ENCODE peak calls at places on chromosomes 16 and 17, in eight cellular contexts. One of them, this sample, is unnamed.

GRCh38 chr17:10032142-10032541 is 127.1 kb upstream of the RCVRN start:
- DNase-seq in OCI-LY7: no peak
- DNase-seq in mammary epithelial cell: no peak
- DNase-seq in left ventricle myocardium inferior: no peak
- DNase-seq in prostate gland: no peak
- DNase-seq in adipocyte: peak; percentile 18
- DNase-seq in uterus: no peak
- DNase-seq in cardiac muscle cell: peak; percentile 34
- DNase-seq in this sample: no peak

GRCh38 chr17:81069084-81069645 is 34.2 kb downstream of the BAIAP2 start:
- DNase-seq in OCI-LY7: no peak
- DNase-seq in uterus: no peak
- DNase-seq in prostate gland: no peak
- DNase-seq in mammary epithelial cell: no peak
- DNase-seq in left ventricle myocardium inferior: peak; percentile 53
- DNase-seq in adipocyte: no peak
- DNase-seq in cardiac muscle cell: no peak
- DNase-seq in this sample: no peak

GRCh38 chr16:66116163-66116792 is 250.2 kb upstream of the CDH5 start:
- DNase-seq in prostate gland: no peak
- DNase-seq in adipocyte: no peak
- DNase-seq in OCI-LY7: no peak
- DNase-seq in cardiac muscle cell: peak; percentile 25
- DNase-seq in mammary epithelial cell: peak; percentile 23
- DNase-seq in uterus: no peak
- DNase-seq in left ventricle myocardium inferior: no peak
- DNase-seq in this sample: no peak

GRCh38 chr17:5099271-5099670 is 12.4 kb downstream of the ZNF232 start:
- DNase-seq in adipocyte: no peak
- DNase-seq in OCI-LY7: no peak
- DNase-seq in cardiac muscle cell: no peak
- DNase-seq in prostate gland: no peak
- DNase-seq in mammary epithelial cell: no peak
- DNase-seq in uterus: no peak
- DNase-seq in left ventricle myocardium inferior: no peak
- DNase-seq in this sample: no peak

GRCh38 chr17:47915667-47916242 is 19.7 kb downstream of the SP2 start:
- DNase-seq in cardiac muscle cell: no peak
- DNase-seq in adipocyte: no peak
- DNase-seq in OCI-LY7: no peak
- DNase-seq in left ventricle myocardium inferior: peak; percentile 73
- DNase-seq in uterus: peak; percentile 49
- DNase-seq in mammary epithelial cell: peak; percentile 25
- DNase-seq in prostate gland: peak; percentile 41
- DNase-seq in this sample: no peak

GRCh38 chr17:45096141-45096540 is 35.0 kb downstream of the NMT1 start:
- DNase-seq in prostate gland: no peak
- DNase-seq in cardiac muscle cell: peak; percentile 44
- DNase-seq in mammary epithelial cell: peak; percentile 20
- DNase-seq in uterus: no peak
- DNase-seq in OCI-LY7: peak; percentile 40
- DNase-seq in left ventricle myocardium inferior: no peak
- DNase-seq in adipocyte: peak; percentile 60
- DNase-seq in this sample: peak; percentile 44

GRCh38 chr17:82821554-82821953 is 18.3 kb downstream of the ZNF750 start:
- DNase-seq in adipocyte: no peak
- DNase-seq in cardiac muscle cell: no peak
- DNase-seq in left ventricle myocardium inferior: no peak
- DNase-seq in mammary epithelial cell: no peak
- DNase-seq in uterus: no peak
- DNase-seq in OCI-LY7: no peak
- DNase-seq in prostate gland: no peak
- DNase-seq in this sample: no peak

GRCh38 chr16:29761882-29762281 is 16.1 kb upstream of the C16orf54 start:
- DNase-seq in left ventricle myocardium inferior: no peak
- DNase-seq in uterus: no peak
- DNase-seq in cardiac muscle cell: no peak
- DNase-seq in OCI-LY7: no peak
- DNase-seq in prostate gland: no peak
- DNase-seq in adipocyte: no peak
- DNase-seq in mammary epithelial cell: no peak
- DNase-seq in this sample: no peak

GRCh38 chr16:55471448-55472097 is 7.4 kb upstream of the MMP2 start:
- DNase-seq in mammary epithelial cell: peak; percentile 77
- DNase-seq in OCI-LY7: no peak
- DNase-seq in cardiac muscle cell: peak; percentile 81
- DNase-seq in prostate gland: no peak
- DNase-seq in left ventricle myocardium inferior: no peak
- DNase-seq in adipocyte: peak; percentile 86
- DNase-seq in uterus: no peak
- DNase-seq in this sample: no peak

GRCh38 chr17:37490022-37490587 is 414 bp downstream of the DUSP14 start:
- DNase-seq in left ventricle myocardium inferior: peak; percentile 61
- DNase-seq in cardiac muscle cell: peak; percentile 63
- DNase-seq in prostate gland: peak; percentile 45
- DNase-seq in uterus: peak; percentile 66
- DNase-seq in adipocyte: peak; percentile 89
- DNase-seq in mammary epithelial cell: peak; percentile 58
- DNase-seq in OCI-LY7: peak; percentile 85
- DNase-seq in this sample: peak; percentile 81

GRCh38 chr16:1474471-1474795 is 395 bp downstream of the CLCN7 start:
- DNase-seq in uterus: no peak
- DNase-seq in prostate gland: no peak
- DNase-seq in mammary epithelial cell: no peak
- DNase-seq in left ventricle myocardium inferior: no peak
- DNase-seq in adipocyte: peak; percentile 54
- DNase-seq in OCI-LY7: no peak
- DNase-seq in cardiac muscle cell: no peak
- DNase-seq in this sample: no peak

GRCh38 chr16:5257462-5257861 is 159.9 kb upstream of the EEF2KMT start:
- DNase-seq in OCI-LY7: no peak
- DNase-seq in uterus: no peak
- DNase-seq in mammary epithelial cell: no peak
- DNase-seq in left ventricle myocardium inferior: no peak
- DNase-seq in cardiac muscle cell: no peak
- DNase-seq in adipocyte: no peak
- DNase-seq in prostate gland: no peak
- DNase-seq in this sample: no peak

GRCh38 chr16:50666658-50667496 is 14.2 kb downstream of the SNX20 start:
- DNase-seq in OCI-LY7: no peak
- DNase-seq in prostate gland: no peak
- DNase-seq in left ventricle myocardium inferior: no peak
- DNase-seq in mammary epithelial cell: no peak
- DNase-seq in uterus: no peak
- DNase-seq in adipocyte: no peak
- DNase-seq in cardiac muscle cell: no peak
- DNase-seq in this sample: no peak

GRCh38 chr16:11835891-11836652 is 15.3 kb downstream of the RSL1D1 start:
- DNase-seq in uterus: no peak
- DNase-seq in left ventricle myocardium inferior: no peak
- DNase-seq in prostate gland: no peak
- DNase-seq in mammary epithelial cell: no peak
- DNase-seq in adipocyte: peak; percentile 25
- DNase-seq in OCI-LY7: no peak
- DNase-seq in cardiac muscle cell: peak; percentile 71
- DNase-seq in this sample: peak; percentile 71

GRCh38 chr17:17051791-17052461 is 9.7 kb downstream of the MPRIP start:
- DNase-seq in left ventricle myocardium inferior: no peak
- DNase-seq in prostate gland: no peak
- DNase-seq in mammary epithelial cell: no peak
- DNase-seq in OCI-LY7: no peak
- DNase-seq in uterus: peak; percentile 15
- DNase-seq in adipocyte: no peak
- DNase-seq in cardiac muscle cell: no peak
- DNase-seq in this sample: no peak

GRCh38 chr16:88463411-88463810 is 10.3 kb downstream of the ZFPM1 start:
- DNase-seq in uterus: no peak
- DNase-seq in mammary epithelial cell: no peak
- DNase-seq in left ventricle myocardium inferior: no peak
- DNase-seq in adipocyte: no peak
- DNase-seq in cardiac muscle cell: no peak
- DNase-seq in OCI-LY7: no peak
- DNase-seq in prostate gland: no peak
- DNase-seq in this sample: no peak

GRCh38 chr17:22286337-22287041 is 594.2 kb downstream of the KCNJ18 start:
- DNase-seq in prostate gland: peak; percentile 3
- DNase-seq in left ventricle myocardium inferior: no peak
- DNase-seq in OCI-LY7: no peak
- DNase-seq in adipocyte: no peak
- DNase-seq in mammary epithelial cell: no peak
- DNase-seq in cardiac muscle cell: no peak
- DNase-seq in uterus: no peak
- DNase-seq in this sample: no peak
- H3K9me3 ChIP-seq in prostate gland: no peaks in the 10 kb centered on the region
- H3K9me3 ChIP-seq in left ventricle myocardium inferior: no peaks in the 10 kb centered on the region
- H3K9me3 ChIP-seq in OCI-LY7: no peaks in the 10 kb centered on the region
- H3K9me3 ChIP-seq in adipocyte: no peaks in the 10 kb centered on the region
- H3K9me3 ChIP-seq in mammary epithelial cell: peaks cover 9% of the 10 kb centered on the region
- H3K9me3 ChIP-seq in cardiac muscle cell: no peaks in the 10 kb centered on the region
- H3K9me3 ChIP-seq in uterus: no peaks in the 10 kb centered on the region
- H3K9me3 ChIP-seq in this sample: no peaks in the 10 kb centered on the region

GRCh38 chr17:27558341-27558740 is 72.6 kb upstream of the LGALS9 start:
- DNase-seq in mammary epithelial cell: no peak
- DNase-seq in adipocyte: no peak
- DNase-seq in uterus: no peak
- DNase-seq in cardiac muscle cell: no peak
- DNase-seq in left ventricle myocardium inferior: no peak
- DNase-seq in prostate gland: no peak
- DNase-seq in OCI-LY7: no peak
- DNase-seq in this sample: no peak

GRCh38 chr17:27558842-27559505 is 72.0 kb upstream of the LGALS9 start:
- DNase-seq in prostate gland: no peak
- DNase-seq in mammary epithelial cell: no peak
- DNase-seq in OCI-LY7: no peak
- DNase-seq in adipocyte: no peak
- DNase-seq in cardiac muscle cell: no peak
- DNase-seq in left ventricle myocardium inferior: no peak
- DNase-seq in uterus: no peak
- DNase-seq in this sample: peak; percentile 29

GRCh38 chr17:27559506-27559931 is 71.5 kb upstream of the LGALS9 start:
- DNase-seq in prostate gland: no peak
- DNase-seq in left ventricle myocardium inferior: no peak
- DNase-seq in uterus: peak; percentile 77
- DNase-seq in mammary epithelial cell: no peak
- DNase-seq in adipocyte: peak; percentile 15
- DNase-seq in OCI-LY7: no peak
- DNase-seq in cardiac muscle cell: peak; percentile 95
- DNase-seq in this sample: peak; percentile 66

GRCh38 chr17:27560668-27561067 is 70.3 kb upstream of the LGALS9 start:
- DNase-seq in OCI-LY7: no peak
- DNase-seq in adipocyte: no peak
- DNase-seq in uterus: peak; percentile 27
- DNase-seq in prostate gland: no peak
- DNase-seq in mammary epithelial cell: no peak
- DNase-seq in left ventricle myocardium inferior: no peak
- DNase-seq in cardiac muscle cell: peak; percentile 51
- DNase-seq in this sample: peak; percentile 70

GRCh38 chr17:27559996-27560481 is 70.9 kb upstream of the LGALS9 start:
- DNase-seq in uterus: peak; percentile 72
- DNase-seq in cardiac muscle cell: peak; percentile 97
- DNase-seq in mammary epithelial cell: peak; percentile 39
- DNase-seq in left ventricle myocardium inferior: peak; percentile 75
- DNase-seq in adipocyte: peak; percentile 85
- DNase-seq in OCI-LY7: no peak
- DNase-seq in prostate gland: no peak
- DNase-seq in this sample: peak; percentile 96
- H3K4me3 ChIP-seq in uterus: peak overlapping the region; percentile 14
- H3K4me3 ChIP-seq in cardiac muscle cell: no peak overlapping the region
- H3K4me3 ChIP-seq in mammary epithelial cell: no peak overlapping the region
- H3K4me3 ChIP-seq in left ventricle myocardium inferior: peak overlapping the region; percentile 54
- H3K4me3 ChIP-seq in adipocyte: peak overlapping the region; percentile 74
- H3K4me3 ChIP-seq in OCI-LY7: no peak overlapping the region
- H3K4me3 ChIP-seq in prostate gland: no peak overlapping the region
- H3K4me3 ChIP-seq in this sample: peak overlapping the region; percentile 57

GRCh38 chr17:53058031-53058430 is 764.7 kb upstream of the KIF2B start:
- DNase-seq in OCI-LY7: no peak
- DNase-seq in mammary epithelial cell: peak; percentile 9
- DNase-seq in left ventricle myocardium inferior: no peak
- DNase-seq in cardiac muscle cell: no peak
- DNase-seq in adipocyte: no peak
- DNase-seq in uterus: no peak
- DNase-seq in prostate gland: no peak
- DNase-seq in this sample: peak; percentile 77

DNA sequence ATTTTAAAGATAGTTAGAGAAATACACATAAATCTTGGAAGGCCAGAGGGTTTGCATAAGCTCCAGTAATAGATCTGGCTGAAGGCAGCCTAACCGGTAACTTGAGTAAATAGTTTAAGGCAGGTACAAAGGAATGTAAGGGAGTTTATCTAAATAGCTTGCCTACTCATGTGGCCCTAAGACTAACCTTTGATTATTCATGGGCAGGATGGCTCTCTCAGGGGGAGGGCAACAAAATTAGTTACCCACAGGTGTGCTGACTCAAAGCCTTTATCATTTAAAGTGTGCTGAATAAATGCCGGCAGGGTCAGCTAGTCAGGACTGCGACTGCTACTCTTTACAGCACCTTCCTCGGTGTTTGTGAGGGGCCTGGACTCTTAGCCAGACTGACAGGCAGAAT is 761.3 kb upstream of the KIF2B start:
- DNase-seq in uterus: no peak
- DNase-seq in prostate gland: no peak
- DNase-seq in OCI-LY7: no peak
- DNase-seq in mammary epithelial cell: no peak
- DNase-seq in left ventricle myocardium inferior: no peak
- DNase-seq in cardiac muscle cell: no peak
- DNase-seq in adipocyte: no peak
- DNase-seq in this sample: no peak
- H3K9me3 ChIP-seq in uterus: no peaks in the 10 kb centered on the region
- H3K9me3 ChIP-seq in prostate gland: no peaks in the 10 kb centered on the region
- H3K9me3 ChIP-seq in OCI-LY7: no peaks in the 10 kb centered on the region
- H3K9me3 ChIP-seq in mammary epithelial cell: peaks cover 3% of the 10 kb centered on the region
- H3K9me3 ChIP-seq in left ventricle myocardium inferior: peaks cover 24% of the 10 kb centered on the region
- H3K9me3 ChIP-seq in cardiac muscle cell: no peaks in the 10 kb centered on the region
- H3K9me3 ChIP-seq in adipocyte: peaks cover 13% of the 10 kb centered on the region
- H3K9me3 ChIP-seq in this sample: no peaks in the 10 kb centered on the region

DNA sequence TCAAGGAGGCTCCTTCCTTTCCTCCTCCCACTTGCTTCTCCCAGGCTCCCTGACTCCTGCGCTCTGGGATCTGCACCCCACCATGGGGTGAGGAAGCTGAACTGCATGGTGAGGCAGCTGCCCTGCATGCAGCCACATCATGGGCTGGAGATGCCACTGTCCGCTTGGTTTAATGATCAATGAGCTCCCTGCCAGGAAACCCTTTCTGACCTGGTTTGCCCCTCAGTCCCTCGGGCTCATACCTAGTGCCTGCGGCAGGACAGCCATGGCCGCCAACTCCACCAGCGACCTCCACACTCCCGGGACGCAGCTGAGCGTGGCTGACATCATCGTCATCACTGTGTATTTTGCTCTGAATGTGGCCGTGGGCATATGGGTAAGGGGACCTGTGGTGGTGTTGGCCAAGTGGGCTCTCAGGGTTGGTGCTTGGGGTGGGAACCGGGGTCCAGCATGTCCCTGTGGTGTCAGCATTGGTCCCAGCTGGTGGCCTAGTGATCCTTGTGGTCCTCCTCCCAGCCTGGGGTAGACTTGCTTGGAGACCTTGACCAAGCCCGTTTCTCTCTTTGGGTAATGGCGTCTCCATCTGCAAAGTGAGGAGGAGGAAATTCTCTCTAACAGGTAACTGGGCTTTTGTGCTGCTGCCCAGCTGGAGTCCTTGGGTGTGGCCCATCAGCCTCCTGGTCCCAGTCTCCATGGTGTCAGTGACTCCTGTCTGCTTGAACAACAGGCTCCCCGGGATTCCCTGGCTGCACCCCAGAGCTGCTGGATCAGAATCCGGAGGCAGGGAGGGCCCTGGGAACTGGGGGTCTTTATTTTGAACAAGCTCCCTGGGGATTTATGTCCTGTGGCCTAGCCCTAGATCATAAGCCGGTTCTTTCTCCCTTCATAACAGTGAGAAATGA is at the start of gene SLC5A10:
- DNase-seq in OCI-LY7: no peak
- DNase-seq in uterus: no peak
- DNase-seq in cardiac muscle cell: no peak
- DNase-seq in adipocyte: no peak
- DNase-seq in prostate gland: no peak
- DNase-seq in left ventricle myocardium inferior: no peak
- DNase-seq in mammary epithelial cell: no peak
- DNase-seq in this sample: no peak
- H3K4me3 ChIP-seq in OCI-LY7: no peak within 1 kb of the TSS
- H3K4me3 ChIP-seq in uterus: no peak within 1 kb of the TSS
- H3K4me3 ChIP-seq in cardiac muscle cell: no peak within 1 kb of the TSS
- H3K4me3 ChIP-seq in adipocyte: no peak within 1 kb of the TSS
- H3K4me3 ChIP-seq in prostate gland: no peak within 1 kb of the TSS
- H3K4me3 ChIP-seq in left ventricle myocardium inferior: no peak within 1 kb of the TSS
- H3K4me3 ChIP-seq in mammary epithelial cell: no peak within 1 kb of the TSS
- H3K4me3 ChIP-seq in this sample: no peak within 1 kb of the TSS